ENCODE peak calls at places on chromosomes 3 and 15, in six cellular contexts. Z is KBM-7, A is NCI-H2081, O is neural crest cell, C is HEK293T, V is GM04503. L is an unnamed sample.

GRCh38 chr3:15858547-15859506 is 61.0 kb upstream of the ANKRD28 start:
- DNase-seq in V (no peak), A (peak; percentile 9), O (peak; percentile 29), C (peak; percentile 26), Z (peak; percentile 73), L (peak; percentile 16)

GRCh38 chr15:96353931-96354730 is 23.6 kb downstream of the NR2F2 start:
- DNase-seq in C (no peak), Z (no peak), O (peak; percentile 75), A (no peak), V (no peak), L (no peak)

GRCh38 chr3:30984855-30985793 is 90.7 kb upstream of the GADL1 start:
- DNase-seq in Z (no peak), V (no peak), O (no peak), A (no peak), C (no peak), L (no peak)

GRCh38 chr3:63908081-63908736 is 4.0 kb downstream of the SCAANT1 start:
- DNase-seq in O (no peak), A (no peak), Z (no peak), V (no peak), C (peak; percentile 23), L (no peak)

GRCh38 chr3:184636774-184637316 is 75.0 kb downstream of the MAGEF1 start:
- DNase-seq in V (peak; percentile 47), Z (peak; percentile 63), O (no peak), C (no peak), A (no peak), L (peak; percentile 10)

GRCh38 chr15:69540622-69541021 is 88.0 kb downstream of the RPLP1 start:
- DNase-seq in Z (no peak), O (no peak), A (peak; percentile 77), V (no peak), C (no peak), L (peak; percentile 66)

GRCh38 chr3:98038241-98038640 is 3.1 kb upstream of the GABRR3 start:
- DNase-seq in O (no peak), C (no peak), V (no peak), Z (no peak), A (no peak), L (no peak)

GRCh38 chr3:186067360-186068242 is 41.3 kb downstream of the ETV5 start:
- DNase-seq in A (no peak), C (no peak), Z (no peak), V (no peak), O (no peak), L (no peak)

GRCh38 chr3:57029924-57030323 is 30.5 kb upstream of the SPATA12 start:
- DNase-seq in C (no peak), A (no peak), Z (no peak), V (no peak), O (no peak), L (no peak)

GRCh38 chr15:76626611-76627010 is 278.5 kb downstream of the SCAPER start:
- DNase-seq in O (no peak), A (no peak), V (no peak), Z (no peak), C (no peak), L (no peak)

GRCh38 chr3:72245183-72245811 is 460.3 kb upstream of the PROK2 start:
- DNase-seq in C (no peak), A (no peak), V (no peak), Z (no peak), O (no peak), L (no peak)

GRCh38 chr3:5618170-5618569 is 430.7 kb downstream of the EDEM1 start:
- DNase-seq in O (no peak), A (no peak), Z (no peak), V (no peak), C (no peak), L (no peak)

GRCh38 chr15:54515664-54516582 is 537.7 kb downstream of the UNC13C start:
- DNase-seq in A (no peak), Z (no peak), O (no peak), V (no peak), C (no peak), L (no peak)

GRCh38 chr15:62392411-62392810 is 227.3 kb upstream of the C2CD4B start:
- DNase-seq in O (peak; percentile 5), C (no peak), V (no peak), Z (peak; percentile 63), A (no peak), L (no peak)

GRCh38 chr3:53570709-53571108 is 76.3 kb downstream of the CACNA1D start:
- DNase-seq in Z (no peak), C (no peak), O (no peak), A (no peak), V (no peak), L (no peak)

GRCh38 chr15:51982770-51983103 is 11.2 kb upstream of the LEO1 start:
- DNase-seq in Z (no peak), V (no peak), C (no peak), A (no peak), O (no peak), L (no peak)

GRCh38 chr3:134001251-134001650 is 28.5 kb downstream of the SLCO2A1 start:
- DNase-seq in Z (no peak), C (no peak), A (no peak), O (no peak), V (no peak), L (no peak)

GRCh38 chr15:65869954-65870871 is 922 bp downstream of the RAB11A start:
- DNase-seq in O (peak; percentile 53), Z (peak; percentile 68), C (peak; percentile 26), A (peak; percentile 27), V (no peak), L (peak; percentile 24)

GRCh38 chr15:41048397-41048796 is 67.7 kb downstream of the INO80 start:
- DNase-seq in V (no peak), C (no peak), A (no peak), Z (no peak), O (no peak), L (no peak)

GRCh38 chr15:66094331-66094730 is 159.2 kb downstream of the MEGF11 start:
- DNase-seq in A (no peak), Z (no peak), C (no peak), O (no peak), V (no peak), L (no peak)

GRCh38 chr15:92636401-92636949 is 19.1 kb downstream of the FAM174B start:
- DNase-seq in O (no peak), Z (no peak), V (no peak), A (no peak), C (no peak), L (no peak)

GRCh38 chr3:55854395-55854994 is 367.4 kb upstream of the WNT5A start:
- DNase-seq in A (no peak), C (no peak), O (no peak), Z (no peak), V (no peak), L (no peak)

GRCh38 chr3:53167418-53168174 is 6.6 kb downstream of the PRKCD start:
- DNase-seq in A (no peak), Z (peak; percentile 41), O (no peak), C (no peak), V (no peak), L (no peak)

GRCh38 chr3:98563661-98564281 is 29.6 kb downstream of the CPOX start:
- DNase-seq in O (no peak), A (no peak), V (peak; percentile 49), C (no peak), Z (no peak), L (no peak)

GRCh38 chr3:44160818-44161217 is 80.9 kb upstream of the TOPAZ1 start:
- DNase-seq in V (no peak), C (no peak), A (no peak), O (no peak), Z (no peak), L (no peak)

GRCh38 chr15:26662226-26662750 is 110.6 kb downstream of the GABRB3 start:
- DNase-seq in C (no peak), Z (no peak), O (no peak), A (peak; percentile 74), V (no peak), L (no peak)

GRCh38 chr3:173025941-173026340 is 115.1 kb downstream of the SPATA16 start:
- DNase-seq in O (no peak), Z (no peak), C (no peak), A (no peak), V (no peak), L (no peak)

GRCh38 chr3:15794303-15794771 is 3.4 kb downstream of the ANKRD28 start:
- DNase-seq in C (no peak), A (no peak), O (no peak), Z (peak; percentile 57), V (no peak), L (no peak)

GRCh38 chr15:32986147-32986546 is 208.4 kb downstream of the FMN1 start:
- DNase-seq in O (no peak), C (no peak), A (no peak), V (no peak), Z (no peak), L (no peak)

GRCh38 chr15:98506172-98506571 is 142.2 kb upstream of the IGF1R start:
- DNase-seq in C (peak; percentile 3), V (no peak), Z (no peak), A (no peak), O (no peak), L (no peak)

GRCh38 chr3:46538803-46539442 is 27.2 kb downstream of the LRRC2 start:
- DNase-seq in O (no peak), V (peak; percentile 35), A (peak; percentile 13), C (no peak), Z (peak; percentile 89), L (no peak)

GRCh38 chr3:65503776-65504175 is 534.9 kb downstream of the MAGI1 start:
- DNase-seq in A (no peak), C (no peak), O (no peak), V (no peak), Z (no peak), L (no peak)

GRCh38 chr3:69092030-69092513 is 7.3 kb downstream of the ARL6IP5 start:
- DNase-seq in C (no peak), O (no peak), A (no peak), V (no peak), Z (peak; percentile 94), L (no peak)

GRCh38 chr15:66835558-66835878 is 133.5 kb downstream of the SMAD6 start:
- DNase-seq in Z (no peak), C (no peak), A (no peak), O (no peak), V (no peak), L (no peak)

L was measured in NCI-H345.